ENCODE peak calls at places on chromosomes 7 and 10, in four cellular contexts. O is HepG2, S is H1, G is K562. K is an unnamed sample.

GRCh38 chr7:29320577-29320976 is 126.0 kb downstream of the CHN2 start:
- DNase-seq in O (no peak), S (no peak), G (no peak), K (no peak)

GRCh38 chr7:105691692-105692564 is 110.6 kb upstream of the EFCAB10 start:
- DNase-seq in O (no peak), S (no peak), G (no peak), K (peak; percentile 95)

GRCh38 chr10:94490789-94491039 is 54.9 kb upstream of the HELLS start:
- DNase-seq in O (no peak), S (no peak), G (no peak), K (no peak)

GRCh38 chr10:24723788-24724380 is at the start of gene ARHGAP21:
- DNase-seq in O (no peak), S (peak; percentile 78), G (peak; percentile 77), K (peak; percentile 73)

GRCh38 chr10:49280001-49280408 is 19.0 kb upstream of the C10orf71 start:
- DNase-seq in O (no peak), S (no peak), G (no peak), K (peak; percentile 2)

GRCh38 chr10:73076361-73077183 is 20.1 kb downstream of the P4HA1 start:
- DNase-seq in O (no peak), S (no peak), G (no peak), K (peak; percentile 81)

GRCh38 chr10:97328646-97329453 is 5.7 kb downstream of the FRAT2 start:
- DNase-seq in O (peak; percentile 90), S (no peak), G (no peak), K (no peak)

GRCh38 chr7:158443014-158443687 is 144.5 kb downstream of the PTPRN2 start:
- DNase-seq in O (no peak), S (no peak), G (no peak), K (no peak)

GRCh38 chr10:31757831-31758230 is 170.8 kb downstream of the ARHGAP12 start:
- DNase-seq in O (no peak), S (no peak), G (no peak), K (no peak)

DNA sequence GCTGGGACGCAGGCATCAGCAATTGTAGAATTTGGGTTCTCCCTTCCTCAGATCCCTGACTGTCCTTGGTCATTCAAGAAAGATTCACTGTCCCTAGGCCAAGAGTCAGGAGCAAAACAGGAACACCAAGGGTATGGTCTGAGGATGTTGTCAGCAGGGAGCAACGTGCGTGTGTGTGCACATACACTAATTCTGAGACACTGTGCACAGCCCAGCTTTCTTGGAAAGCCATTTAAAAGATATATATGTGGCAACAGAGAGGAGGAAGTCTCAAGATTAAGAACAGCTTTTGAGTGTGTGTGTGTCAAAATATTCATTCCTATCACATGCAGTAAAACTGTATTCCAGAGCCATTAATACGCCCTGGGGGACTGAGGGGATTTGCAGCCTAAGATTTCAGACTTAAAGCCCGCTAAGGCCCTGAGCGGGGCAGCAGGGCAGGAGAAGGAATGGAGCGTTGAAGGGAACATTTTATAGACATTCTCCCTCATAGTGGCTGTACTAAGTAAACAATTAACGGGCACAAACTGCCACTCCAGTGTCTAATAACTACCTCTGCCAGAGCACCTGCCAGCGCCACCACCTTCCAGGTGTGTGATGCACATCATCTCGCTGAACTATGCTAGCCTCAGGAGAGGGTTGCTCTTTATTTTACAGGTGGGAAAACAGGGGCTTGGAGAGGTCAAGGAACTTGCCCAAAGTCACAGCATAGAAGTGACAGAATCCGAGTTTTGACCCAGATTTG is 2.0 kb downstream of the NOD1 start:
- DNase-seq in O (no peak), S (peak; percentile 17), G (no peak), K (peak; percentile 31)
- TF ChIP-seq JUN in O (no peak), S (no peak), G (no peak), K (no peak)

GRCh38 chr7:150799741-150800575 is at the start of gene TMEM176B:
- DNase-seq in O (no peak), S (peak; percentile 58), G (peak; percentile 34), K (no peak)
- TF ChIP-seq EZH2 in O (no peak), S (peak; percentile 87), G (no peak), K (peak; percentile 80)

GRCh38 chr7:100894860-100895700 is 608 bp downstream of the ACHE start:
- DNase-seq in O (no peak), S (peak; percentile 100), G (peak; percentile 68), K (no peak)
- TF ChIP-seq JUN in O (no peak), S (peak; percentile 13), G (no peak), K (no peak)

DNA sequence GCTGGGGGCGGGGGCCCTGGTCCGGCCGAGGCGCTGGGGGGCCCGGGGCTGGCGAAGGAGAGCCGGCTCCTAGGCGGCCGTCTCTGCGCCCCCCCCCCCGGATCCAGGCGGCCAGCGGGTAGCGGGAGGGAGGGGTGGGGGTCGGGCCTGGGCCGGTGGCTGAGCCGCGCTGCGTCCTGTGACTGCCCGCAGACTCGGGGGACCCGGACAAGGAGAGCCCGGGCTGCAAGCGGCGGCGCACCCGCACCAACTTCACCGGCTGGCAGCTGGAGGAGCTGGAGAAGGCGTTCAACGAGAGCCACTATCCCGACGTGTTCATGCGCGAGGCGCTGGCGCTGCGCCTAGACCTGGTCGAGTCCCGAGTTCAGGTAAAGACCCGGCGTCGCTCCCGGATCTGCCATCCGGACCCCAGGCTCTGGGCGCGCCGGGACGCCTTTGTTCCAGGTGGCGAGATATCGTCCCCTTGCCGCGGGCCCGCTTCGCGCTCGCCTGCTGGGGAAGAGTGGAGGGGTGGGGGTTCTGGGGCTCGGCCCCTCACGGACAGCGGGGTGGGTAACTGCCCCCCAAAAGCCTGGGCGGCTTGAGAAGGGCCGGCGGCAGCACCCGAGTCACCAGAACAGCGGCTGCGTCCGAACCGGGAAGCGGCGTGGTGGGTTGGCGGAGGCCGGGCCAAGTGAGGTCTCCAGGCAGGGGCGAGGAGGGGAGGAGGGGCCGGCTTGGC is 816 bp downstream of the UNCX start:
- DNase-seq in O (no peak), S (no peak), G (no peak), K (no peak)
- TF ChIP-seq EZH2 in O (no peak), S (peak; percentile 97), G (no peak), K (peak; percentile 94)

K was measured in endothelial cell of umbilical vein.